ENCODE peak calls at places on chromosomes 2 and 18, in eight cellular contexts. H, R, Z, D, T, S, B and C are unnamed samples. For H3K27me3, the result is how much of the 10 kb centered on the place peaks cover.

GRCh38 chr2:212294816-212295215 is 243.8 kb downstream of the ERBB4 start:
- DNase-seq in H (no peak), R (no peak), Z (no peak), D (no peak), T (peak), S (no peak), B (no peak), C (no peak)

GRCh38 chr2:201580486-201580885 is 62.8 kb downstream of the TMEM237 start:
- DNase-seq in H (no peak), R (no peak), Z (no peak), D (peak), T (no peak), S (no peak), B (no peak), C (no peak)

GRCh38 chr2:726158-726557 is 49.0 kb upstream of the TMEM18 start:
- DNase-seq in H (no peak), R (no peak), Z (no peak), D (no peak), T (no peak), S (no peak), B (no peak), C (no peak)

GRCh38 chr2:29201979-29202378 is 86.8 kb downstream of the CLIP4 start:
- DNase-seq in H (no peak), R (no peak), Z (no peak), D (no peak), T (no peak), S (peak), B (no peak), C (no peak)

GRCh38 chr2:19140463-19141208 is 217.8 kb downstream of the OSR1 start:
- DNase-seq in H (peak), R (no peak), Z (no peak), D (peak), T (no peak), S (peak), B (no peak), C (no peak)

GRCh38 chr2:6965071-6965795 is 48.0 kb downstream of the RNF144A start:
- DNase-seq in H (no peak), R (no peak), Z (no peak), D (no peak), T (no peak), S (no peak), B (no peak), C (no peak)

GRCh38 chr2:127611076-127611925 is 34.7 kb upstream of the GPR17 start:
- DNase-seq in H (no peak), R (peak), Z (no peak), D (no peak), T (peak), S (no peak), B (no peak), C (no peak)

GRCh38 chr2:49600524-49600923 is 446.2 kb upstream of the FSHR start:
- DNase-seq in H (no peak), R (no peak), Z (no peak), D (no peak), T (no peak), S (no peak), B (no peak), C (no peak)

GRCh38 chr2:75595541-75596395 is 35.0 kb upstream of the EVA1A start:
- DNase-seq in H (peak), R (no peak), Z (no peak), D (peak), T (no peak), S (no peak), B (no peak), C (no peak)

GRCh38 chr2:238101891-238102841 is 2.0 kb downstream of the ESPNL start:
- DNase-seq in H (no peak), R (peak), Z (no peak), D (no peak), T (peak), S (peak), B (no peak), C (no peak)

GRCh38 chr2:127398239-127398590 is 10.4 kb upstream of the MAP3K2 start:
- DNase-seq in H (peak), R (peak), Z (no peak), D (peak), T (no peak), S (peak), B (peak), C (no peak)

GRCh38 chr2:149037851-149038250 is 648 bp upstream of the LYPD6B start:
- DNase-seq in H (peak), R (peak), Z (no peak), D (no peak), T (peak), S (no peak), B (peak), C (no peak)

GRCh38 chr2:16026816-16027501 is 86.6 kb downstream of the MYCN start:
- DNase-seq in H (no peak), R (no peak), Z (no peak), D (no peak), T (peak), S (no peak), B (no peak), C (no peak)

GRCh38 chr18:57561728-57562423 is 24.6 kb downstream of the FECH start:
- DNase-seq in H (peak), R (no peak), Z (peak), D (peak), T (peak), S (peak), B (no peak), C (peak)

GRCh38 chr2:231221761-231222160 is 23.3 kb downstream of the ARMC9 start:
- DNase-seq in H (no peak), R (no peak), Z (no peak), D (no peak), T (no peak), S (no peak), B (no peak), C (no peak)

GRCh38 chr2:241035142-241035817 is 36.9 kb downstream of the SNED1 start:
- DNase-seq in H (no peak), R (no peak), Z (peak), D (no peak), T (no peak), S (peak), B (no peak), C (no peak)

GRCh38 chr18:33536904-33537303 is 41.1 kb upstream of the ASXL3 start:
- DNase-seq in H (no peak), R (no peak), Z (no peak), D (no peak), T (no peak), S (no peak), B (no peak), C (no peak)

GRCh38 chr2:96404446-96405373 is 69.1 kb downstream of the NCAPH start:
- DNase-seq in H (no peak), R (peak), Z (no peak), D (no peak), T (no peak), S (no peak), B (peak), C (no peak)

GRCh38 chr2:145066795-145067194 is 546.9 kb upstream of the ZEB2 start:
- DNase-seq in H (no peak), R (no peak), Z (no peak), D (no peak), T (no peak), S (no peak), B (no peak), C (no peak)

GRCh38 chr2:9163306-9164111 is 43.1 kb upstream of the ASAP2 start:
- DNase-seq in H (peak), R (no peak), Z (no peak), D (no peak), T (no peak), S (no peak), B (no peak), C (no peak)

GRCh38 chr2:8162602-8163001 is 519.3 kb upstream of the ID2 start:
- DNase-seq in H (no peak), R (no peak), Z (no peak), D (no peak), T (no peak), S (no peak), B (no peak), C (no peak)

GRCh38 chr2:232493701-232494426 is 6.2 kb upstream of the ECEL1 start:
- DNase-seq in H (no peak), R (no peak), Z (no peak), D (no peak), T (no peak), S (no peak), B (no peak), C (no peak)

GRCh38 chr2:14533106-14533757 is 99.3 kb upstream of the LRATD1 start:
- DNase-seq in H (no peak), R (no peak), Z (no peak), D (no peak), T (no peak), S (no peak), B (no peak), C (no peak)

GRCh38 chr2:23204650-23205049 is 180.3 kb upstream of the KLHL29 start:
- DNase-seq in H (no peak), R (no peak), Z (no peak), D (no peak), T (no peak), S (no peak), B (no peak), C (no peak)
- H3K4me3 ChIP-seq in H (no peak), R (no peak), Z (no peak), D (no peak), T (no peak), S (no peak), B (no peak), C (no peak)

DNA sequence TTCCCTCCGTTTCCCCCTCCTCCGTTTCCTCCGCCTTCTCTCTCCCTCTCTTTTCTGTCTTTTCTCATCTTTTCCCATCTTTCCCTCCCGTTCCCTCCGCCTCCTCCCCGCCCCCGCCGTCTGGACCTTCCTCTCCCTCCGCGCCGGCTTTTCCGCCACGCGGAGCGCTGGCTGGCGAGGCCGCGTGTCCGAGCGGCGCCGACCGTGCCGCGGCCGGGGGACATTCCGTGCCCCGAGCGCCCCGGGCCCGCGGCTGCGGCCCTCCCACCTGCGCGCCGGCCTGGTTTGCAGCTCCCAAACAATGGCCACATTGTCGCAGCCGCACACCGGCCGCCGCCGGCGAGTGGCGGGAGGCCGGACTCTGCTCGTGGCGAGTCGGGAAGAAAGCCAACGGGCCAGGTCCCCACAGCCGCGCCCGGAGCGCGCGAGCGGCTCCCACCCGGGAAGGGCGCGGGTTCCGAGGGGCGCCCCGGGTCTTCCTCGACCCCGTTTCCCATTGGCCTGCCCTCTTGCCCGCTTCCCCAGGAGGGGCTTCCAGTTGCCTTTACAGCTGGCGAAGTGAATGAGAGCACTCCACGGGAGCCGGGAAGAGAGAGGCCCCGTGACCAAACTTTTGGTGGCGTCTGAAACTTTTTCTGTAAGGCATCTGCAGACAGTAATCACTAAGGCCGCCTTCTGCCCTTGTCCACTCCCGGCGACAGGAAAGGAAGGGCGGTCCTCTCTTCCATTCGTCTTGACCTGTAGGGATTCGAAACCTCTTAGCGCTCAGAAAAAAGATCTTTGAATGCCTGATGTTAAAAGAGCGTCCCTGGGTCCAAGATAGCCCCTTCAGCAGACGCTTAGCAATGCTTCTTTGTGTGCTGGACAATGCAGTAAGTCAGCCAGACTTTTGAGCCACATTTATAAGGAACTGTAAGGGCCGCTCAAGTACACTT is 6.1 kb downstream of the GLI2 start:
- DNase-seq in H (no peak), R (peak), Z (no peak), D (no peak), T (no peak), S (peak), B (peak), C (no peak)
- H3K27me3 ChIP-seq in H (under half), R (under half), Z (under half), D (under half), T (half or more), S (under half), B (under half), C (under half)

GRCh38 chr18:61591200-61591719 is 258.0 kb downstream of the CDH20 start:
- DNase-seq in H (no peak), R (no peak), Z (no peak), D (no peak), T (no peak), S (no peak), B (no peak), C (no peak)
- H3K4me3 ChIP-seq in H (no peak), R (no peak), Z (no peak), D (no peak), T (no peak), S (no peak), B (no peak), C (no peak)

GRCh38 chr2:26599387-26599786 is 41.8 kb downstream of the CIB4 start:
- DNase-seq in H (no peak), R (no peak), Z (no peak), D (no peak), T (no peak), S (no peak), B (no peak), C (no peak)

GRCh38 chr2:26598336-26599006 is 42.7 kb downstream of the CIB4 start:
- DNase-seq in H (no peak), R (peak), Z (no peak), D (no peak), T (peak), S (no peak), B (no peak), C (no peak)

GRCh38 chr2:26591619-26592505 is 49.3 kb downstream of the CIB4 start:
- DNase-seq in H (peak), R (no peak), Z (no peak), D (no peak), T (peak), S (peak), B (no peak), C (no peak)

GRCh38 chr2:26595146-26595545 is 46.0 kb downstream of the CIB4 start:
- DNase-seq in H (no peak), R (no peak), Z (no peak), D (no peak), T (no peak), S (no peak), B (no peak), C (no peak)

DNA sequence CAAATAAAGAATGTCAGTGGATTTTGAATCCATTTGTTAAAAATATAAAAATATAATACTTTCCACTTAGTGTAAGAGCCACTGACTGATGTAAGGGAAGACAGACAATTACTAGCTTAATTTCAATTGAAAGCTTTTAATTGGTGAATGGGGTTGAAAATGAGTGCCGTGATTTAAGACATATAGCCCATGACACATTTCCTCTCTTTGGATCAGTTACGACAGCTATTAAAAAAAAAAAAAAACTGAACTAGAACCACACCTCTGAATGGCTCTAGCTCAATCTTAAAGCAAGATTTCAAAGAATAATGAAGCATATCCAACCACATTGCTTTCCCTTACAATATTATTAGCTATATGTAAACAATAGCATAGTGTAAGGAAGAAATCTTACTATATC is 44.0 kb downstream of the CIB4 start:
- DNase-seq in H (peak), R (no peak), Z (no peak), D (no peak), T (no peak), S (no peak), B (no peak), C (no peak)
- H3K27me3 ChIP-seq in H (under half), R (under half), Z (under half), D (under half), T (under half), S (under half), B (under half), C (under half)

DNA sequence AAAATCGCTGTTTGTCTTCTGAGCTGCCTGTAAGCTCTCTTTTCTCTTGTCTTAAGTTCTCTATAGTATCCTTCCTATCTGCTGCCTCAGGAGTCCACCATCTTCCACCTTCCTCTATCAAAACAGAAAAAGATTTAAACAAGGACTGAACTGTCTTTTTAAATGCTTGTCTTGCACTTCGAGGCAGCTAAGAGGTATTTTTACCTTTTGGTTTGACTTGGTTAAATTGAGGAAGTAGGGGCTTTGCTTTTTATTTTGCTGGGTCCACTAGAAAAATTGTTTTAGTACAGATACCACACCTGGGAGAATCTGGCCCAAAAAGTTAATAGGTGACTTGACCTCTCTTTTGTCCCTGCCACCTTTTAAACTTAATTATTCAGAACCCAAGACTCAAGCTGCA is 12.2 kb downstream of the SESTD1 start:
- DNase-seq in H (no peak), R (no peak), Z (no peak), D (no peak), T (no peak), S (no peak), B (no peak), C (no peak)
- H3K4me3 ChIP-seq in H (no peak), R (no peak), Z (no peak), D (no peak), T (no peak), S (no peak), B (no peak), C (no peak)

DNA sequence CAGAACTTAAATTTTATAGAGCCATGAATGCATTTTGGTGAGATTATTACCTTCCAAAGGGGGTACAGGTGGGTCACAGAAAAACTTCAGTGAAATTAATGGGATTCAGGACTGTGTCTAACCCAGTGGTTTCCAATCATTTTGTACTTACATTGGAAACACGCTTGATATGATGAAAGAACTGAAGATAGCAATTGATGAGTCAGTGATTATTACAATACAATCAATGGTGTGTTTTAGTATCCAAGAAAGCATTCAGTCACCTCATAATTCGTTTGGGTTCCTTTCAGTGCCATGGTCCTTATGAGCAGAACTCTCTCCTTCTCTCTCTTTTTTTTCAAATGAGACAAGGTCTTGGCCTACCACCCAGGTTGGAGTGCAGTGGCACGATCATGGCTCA is 66.5 kb upstream of the IGFBP5 start:
- DNase-seq in H (no peak), R (no peak), Z (no peak), D (no peak), T (no peak), S (no peak), B (no peak), C (no peak)
- H3K27me3 ChIP-seq in H (under half), R (under half), Z (under half), D (under half), T (under half), S (under half), B (under half), C (under half)

DNA sequence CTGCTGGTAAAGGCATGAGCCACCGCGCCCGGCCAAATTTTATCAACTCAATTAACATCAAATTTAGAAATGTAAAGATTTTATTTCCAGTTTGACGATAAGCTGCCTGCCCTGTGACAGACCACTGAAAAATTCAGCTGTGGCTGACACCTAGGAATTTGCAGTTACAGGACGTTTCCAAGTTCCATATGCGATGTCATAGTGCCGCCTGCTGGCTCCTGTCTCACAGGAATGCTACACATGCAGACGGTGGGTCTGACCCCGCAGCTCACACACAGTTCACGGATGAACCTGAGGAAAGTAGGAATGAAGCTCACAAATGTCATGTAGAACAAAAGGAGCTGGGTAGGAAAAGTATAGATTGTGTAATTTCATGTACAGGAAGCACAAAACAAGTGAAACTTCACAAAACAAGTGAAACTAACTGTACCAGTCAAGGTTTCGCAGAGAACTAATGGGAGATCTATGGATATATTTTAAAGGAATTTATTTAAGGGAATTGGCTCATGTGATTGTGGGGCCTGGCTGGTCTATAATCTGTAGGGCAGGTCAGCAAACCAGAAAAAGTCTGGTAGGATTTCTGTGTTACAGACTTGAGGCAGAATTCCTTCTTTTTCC is 13.2 kb upstream of the SEH1L start:
- DNase-seq in H (peak), R (peak), Z (peak), D (peak), T (peak), S (peak), B (peak), C (peak)
- H3K4me3 ChIP-seq in H (no peak), R (no peak), Z (no peak), D (no peak), T (no peak), S (no peak), B (no peak), C (no peak)

GRCh38 chr2:218877891-218878290 is 2.8 kb upstream of the WNT10A start:
- DNase-seq in H (no peak), R (no peak), Z (no peak), D (no peak), T (no peak), S (no peak), B (no peak), C (no peak)
- H3K27me3 ChIP-seq in H (under half), R (half or more), Z (under half), D (under half), T (under half), S (half or more), B (half or more), C (under half)

DNA sequence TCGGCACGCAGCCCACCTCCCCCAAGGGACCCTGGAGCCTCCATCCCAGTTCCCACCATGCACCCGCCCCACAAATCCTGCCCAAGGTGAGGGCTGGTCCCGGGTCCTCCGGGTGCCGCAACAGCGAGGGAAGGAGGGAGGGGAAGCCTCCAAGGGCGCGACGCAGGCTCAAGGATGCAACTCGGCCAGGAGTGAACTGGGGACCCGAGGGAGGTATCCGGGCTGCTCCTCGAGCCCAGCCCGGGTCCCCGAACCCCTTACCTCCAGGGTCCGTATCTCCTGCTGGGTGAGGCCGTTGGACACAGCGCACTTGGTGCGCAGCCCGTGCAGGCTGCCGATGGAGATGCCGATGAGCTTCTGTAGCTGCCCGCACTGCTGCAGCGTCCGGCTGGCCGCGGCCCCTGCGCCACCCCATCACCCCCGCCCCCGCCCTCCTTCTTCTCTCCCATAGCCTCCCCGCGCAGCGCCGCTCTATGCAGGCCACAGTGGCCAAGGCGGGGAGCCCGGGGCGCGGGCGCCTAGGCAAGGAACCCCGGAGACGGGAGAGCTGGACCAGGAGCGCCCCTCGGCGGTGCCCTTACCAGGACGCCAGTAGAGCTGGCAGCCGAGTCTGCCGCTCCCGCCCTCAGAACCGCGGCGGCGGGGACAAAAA is 124.1 kb downstream of the ANKRD30BL start:
- DNase-seq in H (no peak), R (no peak), Z (no peak), D (no peak), T (peak), S (peak), B (no peak), C (no peak)
- H3K4me3 ChIP-seq in H (peak), R (peak), Z (no peak), D (peak), T (peak), S (no peak), B (peak), C (no peak)

GRCh38 chr2:176074919-176075425 is 8.8 kb downstream of the EVX2 start:
- DNase-seq in H (no peak), R (no peak), Z (no peak), D (no peak), T (no peak), S (no peak), B (no peak), C (no peak)
- H3K27me3 ChIP-seq in H (half or more), R (half or more), Z (half or more), D (under half), T (half or more), S (half or more), B (half or more), C (under half)